ENCODE peak calls at places on chromosome 6, in four cellular contexts. J is COR-L47, W is lung, E is endothelial cell. M is an unnamed sample.

GRCh38 chr6:150711584-150712501 is 112.2 kb downstream of the PLEKHG1 start:
- DNase-seq in J (no peak), W (peak), E (no peak), M (no peak)

GRCh38 chr6:158507174-158507573 is 52.7 kb upstream of the TMEM181 start:
- DNase-seq in J (no peak), W (no peak), E (no peak), M (no peak)

GRCh38 chr6:138109042-138109997 is 2.1 kb upstream of the PERP start:
- DNase-seq in J (peak), W (peak), E (peak), M (peak)

GRCh38 chr6:170212051-170212756 is 78.7 kb downstream of the DLL1 start:
- DNase-seq in J (no peak), W (peak), E (peak), M (no peak)

GRCh38 chr6:1641391-1641790 is 31.7 kb downstream of the FOXC1 start:
- DNase-seq in J (no peak), W (peak), E (no peak), M (no peak)

GRCh38 chr6:145704153-145704781 is 31.1 kb downstream of the EPM2A start:
- DNase-seq in J (no peak), W (no peak), E (no peak), M (peak)

GRCh38 chr6:134422426-134423231 is 104.7 kb upstream of the SGK1 start:
- DNase-seq in J (no peak), W (no peak), E (no peak), M (no peak)

GRCh38 chr6:52922161-52922560 is 12.7 kb upstream of the GSTA3 start:
- DNase-seq in J (no peak), W (no peak), E (no peak), M (no peak)

M was measured in CD4-positive, alpha-beta memory T cell.